ENCODE peak calls at places on chromosomes 11 and 22, in ten cellular contexts. One of them, this sample, is unnamed.

GRCh38 chr11:72631806-72632731 is 42.2 kb downstream of the PDE2A start:
- DNase-seq in iPS DF 6.9: no peak
- DNase-seq in brain microvascular endothelial cell: no peak
- DNase-seq in lower lobe of right lung: no peak
- DNase-seq in naive thymus-derived CD4-positive, alpha-beta T cell: no peak
- DNase-seq in mesendoderm: no peak
- DNase-seq in gastrocnemius medialis: no peak
- DNase-seq in aorta: no peak
- DNase-seq in body of pancreas: peak; percentile 28
- DNase-seq in breast epithelium: no peak
- DNase-seq in this sample: peak; percentile 61

GRCh38 chr11:48150213-48150612 is 66.4 kb upstream of the OR4B1 start:
- DNase-seq in iPS DF 6.9: no peak
- DNase-seq in brain microvascular endothelial cell: peak; percentile 22
- DNase-seq in lower lobe of right lung: no peak
- DNase-seq in naive thymus-derived CD4-positive, alpha-beta T cell: no peak
- DNase-seq in mesendoderm: no peak
- DNase-seq in gastrocnemius medialis: no peak
- DNase-seq in aorta: no peak
- DNase-seq in body of pancreas: no peak
- DNase-seq in breast epithelium: no peak
- DNase-seq in this sample: no peak

GRCh38 chr11:771617-772204 is 5.6 kb downstream of the GATD1 start:
- DNase-seq in iPS DF 6.9: no peak
- DNase-seq in brain microvascular endothelial cell: no peak
- DNase-seq in lower lobe of right lung: no peak
- DNase-seq in naive thymus-derived CD4-positive, alpha-beta T cell: no peak
- DNase-seq in mesendoderm: no peak
- DNase-seq in gastrocnemius medialis: no peak
- DNase-seq in aorta: no peak
- DNase-seq in body of pancreas: no peak
- DNase-seq in breast epithelium: no peak
- DNase-seq in this sample: no peak

GRCh38 chr22:37661160-37661924 is 2.8 kb downstream of the PDXP start:
- DNase-seq in iPS DF 6.9: no peak
- DNase-seq in brain microvascular endothelial cell: peak; percentile 60
- DNase-seq in lower lobe of right lung: no peak
- DNase-seq in naive thymus-derived CD4-positive, alpha-beta T cell: peak; percentile 31
- DNase-seq in mesendoderm: peak; percentile 72
- DNase-seq in gastrocnemius medialis: no peak
- DNase-seq in aorta: no peak
- DNase-seq in body of pancreas: peak; percentile 34
- DNase-seq in breast epithelium: no peak
- DNase-seq in this sample: no peak

GRCh38 chr11:87421422-87421821 is 383.7 kb downstream of the TMEM135 start:
- DNase-seq in iPS DF 6.9: peak; percentile 89
- DNase-seq in brain microvascular endothelial cell: peak; percentile 87
- DNase-seq in lower lobe of right lung: no peak
- DNase-seq in naive thymus-derived CD4-positive, alpha-beta T cell: peak; percentile 26
- DNase-seq in mesendoderm: peak; percentile 94
- DNase-seq in gastrocnemius medialis: no peak
- DNase-seq in aorta: no peak
- DNase-seq in body of pancreas: peak; percentile 69
- DNase-seq in breast epithelium: no peak
- DNase-seq in this sample: peak; percentile 61

GRCh38 chr11:120571476-120571875 is 59.9 kb downstream of the GRIK4 start:
- DNase-seq in iPS DF 6.9: no peak
- DNase-seq in brain microvascular endothelial cell: no peak
- DNase-seq in lower lobe of right lung: no peak
- DNase-seq in naive thymus-derived CD4-positive, alpha-beta T cell: no peak
- DNase-seq in mesendoderm: no peak
- DNase-seq in gastrocnemius medialis: no peak
- DNase-seq in aorta: peak; percentile 31
- DNase-seq in body of pancreas: no peak
- DNase-seq in breast epithelium: no peak
- DNase-seq in this sample: no peak

GRCh38 chr11:72491001-72491400 is 56.7 kb upstream of the CLPB start:
- DNase-seq in iPS DF 6.9: no peak
- DNase-seq in brain microvascular endothelial cell: peak; percentile 31
- DNase-seq in lower lobe of right lung: no peak
- DNase-seq in naive thymus-derived CD4-positive, alpha-beta T cell: no peak
- DNase-seq in mesendoderm: no peak
- DNase-seq in gastrocnemius medialis: no peak
- DNase-seq in aorta: no peak
- DNase-seq in body of pancreas: no peak
- DNase-seq in breast epithelium: no peak
- DNase-seq in this sample: no peak

GRCh38 chr11:70498976-70499801 is 100.9 kb downstream of the CTTN start:
- DNase-seq in iPS DF 6.9: no peak
- DNase-seq in brain microvascular endothelial cell: no peak
- DNase-seq in lower lobe of right lung: peak; percentile 35
- DNase-seq in naive thymus-derived CD4-positive, alpha-beta T cell: no peak
- DNase-seq in mesendoderm: no peak
- DNase-seq in gastrocnemius medialis: no peak
- DNase-seq in aorta: peak; percentile 67
- DNase-seq in body of pancreas: no peak
- DNase-seq in breast epithelium: no peak
- DNase-seq in this sample: no peak

GRCh38 chr11:76768091-76769047 is 14.8 kb upstream of the TSKU start:
- DNase-seq in iPS DF 6.9: no peak
- DNase-seq in brain microvascular endothelial cell: no peak
- DNase-seq in lower lobe of right lung: peak; percentile 77
- DNase-seq in naive thymus-derived CD4-positive, alpha-beta T cell: peak; percentile 8
- DNase-seq in mesendoderm: peak; percentile 87
- DNase-seq in gastrocnemius medialis: no peak
- DNase-seq in aorta: no peak
- DNase-seq in body of pancreas: peak; percentile 47
- DNase-seq in breast epithelium: peak; percentile 62
- DNase-seq in this sample: peak; percentile 57

GRCh38 chr22:33919591-33920501 is at the start of gene LARGE1:
- DNase-seq in iPS DF 6.9: no peak
- DNase-seq in brain microvascular endothelial cell: no peak
- DNase-seq in lower lobe of right lung: peak; percentile 64
- DNase-seq in naive thymus-derived CD4-positive, alpha-beta T cell: peak; percentile 11
- DNase-seq in mesendoderm: peak; percentile 57
- DNase-seq in gastrocnemius medialis: peak; percentile 55
- DNase-seq in aorta: peak; percentile 88
- DNase-seq in body of pancreas: peak; percentile 53
- DNase-seq in breast epithelium: peak; percentile 63
- DNase-seq in this sample: peak; percentile 69

GRCh38 chr11:64207247-64208085 is 945 bp downstream of the FERMT3 start:
- DNase-seq in iPS DF 6.9: no peak
- DNase-seq in brain microvascular endothelial cell: peak; percentile 84
- DNase-seq in lower lobe of right lung: peak; percentile 79
- DNase-seq in naive thymus-derived CD4-positive, alpha-beta T cell: peak; percentile 75
- DNase-seq in mesendoderm: peak; percentile 77
- DNase-seq in gastrocnemius medialis: no peak
- DNase-seq in aorta: peak; percentile 86
- DNase-seq in body of pancreas: peak; percentile 63
- DNase-seq in breast epithelium: no peak
- DNase-seq in this sample: peak; percentile 52

GRCh38 chr11:69826773-69827172 is 7.6 kb upstream of the FGF3 start:
- DNase-seq in iPS DF 6.9: no peak
- DNase-seq in brain microvascular endothelial cell: no peak
- DNase-seq in lower lobe of right lung: no peak
- DNase-seq in naive thymus-derived CD4-positive, alpha-beta T cell: no peak
- DNase-seq in mesendoderm: no peak
- DNase-seq in gastrocnemius medialis: no peak
- DNase-seq in aorta: peak; percentile 33
- DNase-seq in body of pancreas: no peak
- DNase-seq in breast epithelium: no peak
- DNase-seq in this sample: peak; percentile 22

GRCh38 chr11:6647836-6648235 is 7.8 kb downstream of the DCHS1 start:
- DNase-seq in iPS DF 6.9: no peak
- DNase-seq in brain microvascular endothelial cell: no peak
- DNase-seq in lower lobe of right lung: no peak
- DNase-seq in naive thymus-derived CD4-positive, alpha-beta T cell: no peak
- DNase-seq in mesendoderm: no peak
- DNase-seq in gastrocnemius medialis: no peak
- DNase-seq in aorta: no peak
- DNase-seq in body of pancreas: no peak
- DNase-seq in breast epithelium: no peak
- DNase-seq in this sample: no peak

GRCh38 chr11:6022954-6023353 is 7.6 kb downstream of the OR56A1 start:
- DNase-seq in iPS DF 6.9: peak; percentile 16
- DNase-seq in brain microvascular endothelial cell: peak; percentile 3
- DNase-seq in lower lobe of right lung: no peak
- DNase-seq in naive thymus-derived CD4-positive, alpha-beta T cell: peak; percentile 29
- DNase-seq in mesendoderm: peak; percentile 73
- DNase-seq in gastrocnemius medialis: no peak
- DNase-seq in aorta: no peak
- DNase-seq in body of pancreas: peak; percentile 58
- DNase-seq in breast epithelium: no peak
- DNase-seq in this sample: peak; percentile 37

GRCh38 chr11:128133501-128133900 is 453.9 kb downstream of the ETS1 start:
- DNase-seq in iPS DF 6.9: no peak
- DNase-seq in brain microvascular endothelial cell: no peak
- DNase-seq in lower lobe of right lung: no peak
- DNase-seq in naive thymus-derived CD4-positive, alpha-beta T cell: no peak
- DNase-seq in mesendoderm: peak; percentile 56
- DNase-seq in gastrocnemius medialis: no peak
- DNase-seq in aorta: peak; percentile 77
- DNase-seq in body of pancreas: no peak
- DNase-seq in breast epithelium: no peak
- DNase-seq in this sample: no peak

GRCh38 chr11:19992998-19993397 is 167.3 kb downstream of the DBX1 start:
- DNase-seq in iPS DF 6.9: no peak
- DNase-seq in brain microvascular endothelial cell: no peak
- DNase-seq in lower lobe of right lung: no peak
- DNase-seq in naive thymus-derived CD4-positive, alpha-beta T cell: no peak
- DNase-seq in mesendoderm: no peak
- DNase-seq in gastrocnemius medialis: no peak
- DNase-seq in aorta: no peak
- DNase-seq in body of pancreas: no peak
- DNase-seq in breast epithelium: no peak
- DNase-seq in this sample: no peak

GRCh38 chr11:20000022-20000392 is 160.3 kb downstream of the DBX1 start:
- DNase-seq in iPS DF 6.9: no peak
- DNase-seq in brain microvascular endothelial cell: no peak
- DNase-seq in lower lobe of right lung: no peak
- DNase-seq in naive thymus-derived CD4-positive, alpha-beta T cell: no peak
- DNase-seq in mesendoderm: peak; percentile 62
- DNase-seq in gastrocnemius medialis: no peak
- DNase-seq in aorta: no peak
- DNase-seq in body of pancreas: no peak
- DNase-seq in breast epithelium: no peak
- DNase-seq in this sample: no peak

GRCh38 chr11:19995131-19995530 is 165.1 kb downstream of the DBX1 start:
- DNase-seq in iPS DF 6.9: no peak
- DNase-seq in brain microvascular endothelial cell: peak; percentile 86
- DNase-seq in lower lobe of right lung: no peak
- DNase-seq in naive thymus-derived CD4-positive, alpha-beta T cell: no peak
- DNase-seq in mesendoderm: no peak
- DNase-seq in gastrocnemius medialis: peak; percentile 63
- DNase-seq in aorta: no peak
- DNase-seq in body of pancreas: peak; percentile 14
- DNase-seq in breast epithelium: no peak
- DNase-seq in this sample: no peak

GRCh38 chr11:19994712-19995111 is 165.6 kb downstream of the DBX1 start:
- DNase-seq in iPS DF 6.9: no peak
- DNase-seq in brain microvascular endothelial cell: no peak
- DNase-seq in lower lobe of right lung: no peak
- DNase-seq in naive thymus-derived CD4-positive, alpha-beta T cell: no peak
- DNase-seq in mesendoderm: no peak
- DNase-seq in gastrocnemius medialis: no peak
- DNase-seq in aorta: no peak
- DNase-seq in body of pancreas: no peak
- DNase-seq in breast epithelium: no peak
- DNase-seq in this sample: no peak

DNA sequence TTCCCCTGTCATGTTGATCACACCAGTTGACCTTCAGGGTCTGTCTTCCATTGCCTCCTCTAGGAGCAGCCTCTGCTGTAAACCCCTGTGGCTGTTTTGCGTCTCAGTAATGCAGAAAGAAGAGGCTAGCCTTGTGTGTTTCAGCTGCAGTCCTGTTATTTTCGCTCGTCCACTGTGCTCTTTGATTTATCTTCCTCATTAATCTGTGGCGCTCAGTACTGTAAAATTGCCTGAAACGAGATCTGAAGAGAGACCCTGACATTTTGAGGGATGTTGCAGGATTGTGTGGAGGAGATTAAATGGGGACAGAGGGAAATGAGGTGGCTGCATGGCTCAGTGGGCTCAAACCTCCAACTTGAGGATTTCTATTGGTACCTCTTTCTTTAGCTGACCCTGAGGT is 163.7 kb downstream of the DBX1 start:
- DNase-seq in iPS DF 6.9: no peak
- DNase-seq in brain microvascular endothelial cell: no peak
- DNase-seq in lower lobe of right lung: no peak
- DNase-seq in naive thymus-derived CD4-positive, alpha-beta T cell: no peak
- DNase-seq in mesendoderm: no peak
- DNase-seq in gastrocnemius medialis: no peak
- DNase-seq in aorta: no peak
- DNase-seq in body of pancreas: no peak
- DNase-seq in breast epithelium: no peak
- DNase-seq in this sample: no peak
- H3K27me3 ChIP-seq in iPS DF 6.9: peaks cover 7% of the 10 kb centered on the region
- H3K27me3 ChIP-seq in brain microvascular endothelial cell: no peaks in the 10 kb centered on the region
- H3K27me3 ChIP-seq in lower lobe of right lung: no peaks in the 10 kb centered on the region
- H3K27me3 ChIP-seq in naive thymus-derived CD4-positive, alpha-beta T cell: no peaks in the 10 kb centered on the region
- H3K27me3 ChIP-seq in mesendoderm: no peaks in the 10 kb centered on the region
- H3K27me3 ChIP-seq in gastrocnemius medialis: no peaks in the 10 kb centered on the region
- H3K27me3 ChIP-seq in aorta: no peaks in the 10 kb centered on the region
- H3K27me3 ChIP-seq in body of pancreas: no peaks in the 10 kb centered on the region
- H3K27me3 ChIP-seq in breast epithelium: no peaks in the 10 kb centered on the region
- H3K27me3 ChIP-seq in this sample: peaks cover 2% of the 10 kb centered on the region

GRCh38 chr22:20226077-20226716 is 41.9 kb downstream of the RTN4R start:
- DNase-seq in iPS DF 6.9: no peak
- DNase-seq in brain microvascular endothelial cell: no peak
- DNase-seq in lower lobe of right lung: no peak
- DNase-seq in naive thymus-derived CD4-positive, alpha-beta T cell: no peak
- DNase-seq in mesendoderm: no peak
- DNase-seq in gastrocnemius medialis: no peak
- DNase-seq in aorta: no peak
- DNase-seq in body of pancreas: no peak
- DNase-seq in breast epithelium: no peak
- DNase-seq in this sample: no peak
- H3K27me3 ChIP-seq in iPS DF 6.9: no peaks in the 10 kb centered on the region
- H3K27me3 ChIP-seq in brain microvascular endothelial cell: peaks cover 28% of the 10 kb centered on the region
- H3K27me3 ChIP-seq in lower lobe of right lung: no peaks in the 10 kb centered on the region
- H3K27me3 ChIP-seq in naive thymus-derived CD4-positive, alpha-beta T cell: no peaks in the 10 kb centered on the region
- H3K27me3 ChIP-seq in mesendoderm: no peaks in the 10 kb centered on the region
- H3K27me3 ChIP-seq in gastrocnemius medialis: no peaks in the 10 kb centered on the region
- H3K27me3 ChIP-seq in aorta: no peaks in the 10 kb centered on the region
- H3K27me3 ChIP-seq in body of pancreas: no peaks in the 10 kb centered on the region
- H3K27me3 ChIP-seq in breast epithelium: no peaks in the 10 kb centered on the region
- H3K27me3 ChIP-seq in this sample: no peaks in the 10 kb centered on the region

GRCh38 chr11:58928691-58929090 is 10.6 kb upstream of the GLYATL1 start:
- DNase-seq in iPS DF 6.9: no peak
- DNase-seq in brain microvascular endothelial cell: no peak
- DNase-seq in lower lobe of right lung: no peak
- DNase-seq in naive thymus-derived CD4-positive, alpha-beta T cell: no peak
- DNase-seq in mesendoderm: no peak
- DNase-seq in gastrocnemius medialis: no peak
- DNase-seq in aorta: no peak
- DNase-seq in body of pancreas: no peak
- DNase-seq in breast epithelium: no peak
- DNase-seq in this sample: no peak
- H3K27me3 ChIP-seq in iPS DF 6.9: no peaks in the 10 kb centered on the region
- H3K27me3 ChIP-seq in brain microvascular endothelial cell: no peaks in the 10 kb centered on the region
- H3K27me3 ChIP-seq in lower lobe of right lung: peaks cover 22% of the 10 kb centered on the region
- H3K27me3 ChIP-seq in naive thymus-derived CD4-positive, alpha-beta T cell: no peaks in the 10 kb centered on the region
- H3K27me3 ChIP-seq in mesendoderm: no peaks in the 10 kb centered on the region
- H3K27me3 ChIP-seq in gastrocnemius medialis: peaks cover 9% of the 10 kb centered on the region
- H3K27me3 ChIP-seq in aorta: peaks cover 2% of the 10 kb centered on the region
- H3K27me3 ChIP-seq in body of pancreas: no peaks in the 10 kb centered on the region
- H3K27me3 ChIP-seq in breast epithelium: no peaks in the 10 kb centered on the region
- H3K27me3 ChIP-seq in this sample: no peaks in the 10 kb centered on the region

GRCh38 chr11:122981388-122982264 is at the start of gene BSX:
- DNase-seq in iPS DF 6.9: peak; percentile 74
- DNase-seq in brain microvascular endothelial cell: peak; percentile 38
- DNase-seq in lower lobe of right lung: peak; percentile 64
- DNase-seq in naive thymus-derived CD4-positive, alpha-beta T cell: peak; percentile 30
- DNase-seq in mesendoderm: peak; percentile 93
- DNase-seq in gastrocnemius medialis: no peak
- DNase-seq in aorta: peak; percentile 85
- DNase-seq in body of pancreas: peak; percentile 72
- DNase-seq in breast epithelium: no peak
- DNase-seq in this sample: peak; percentile 95
- H3K27me3 ChIP-seq in iPS DF 6.9: peaks cover 78% of the 10 kb centered on the region
- H3K27me3 ChIP-seq in brain microvascular endothelial cell: peaks cover 85% of the 10 kb centered on the region
- H3K27me3 ChIP-seq in lower lobe of right lung: peaks cover 99% of the 10 kb centered on the region
- H3K27me3 ChIP-seq in naive thymus-derived CD4-positive, alpha-beta T cell: peaks cover 54% of the 10 kb centered on the region
- H3K27me3 ChIP-seq in mesendoderm: peaks cover 61% of the 10 kb centered on the region
- H3K27me3 ChIP-seq in gastrocnemius medialis: peaks cover 95% of the 10 kb centered on the region
- H3K27me3 ChIP-seq in aorta: no peaks in the 10 kb centered on the region
- H3K27me3 ChIP-seq in body of pancreas: no peaks in the 10 kb centered on the region
- H3K27me3 ChIP-seq in breast epithelium: peaks cover 95% of the 10 kb centered on the region
- H3K27me3 ChIP-seq in this sample: peaks cover 98% of the 10 kb centered on the region